ENCODE peak calls at places on chromosomes 3 and 15, in five cellular contexts. One of them, this sample, is unnamed.
A peak's percentile ranks its signal among the peaks of the same experiment; 100 is the strongest.

GRCh38 chr3:108089544-108089943 is 1.3 kb downstream of the CD47 start:
- DNase-seq in NT2/D1: no peak
- DNase-seq in psoas muscle: no peak
- DNase-seq in breast epithelium: no peak
- DNase-seq in heart right ventricle: no peak
- DNase-seq in this sample: no peak

GRCh38 chr3:65202395-65202794 is 514.6 kb upstream of the ADAMTS9 start:
- DNase-seq in NT2/D1: no peak
- DNase-seq in breast epithelium: no peak
- DNase-seq in psoas muscle: no peak
- DNase-seq in heart right ventricle: no peak
- DNase-seq in this sample: no peak

GRCh38 chr3:183310936-183311335 is 57.9 kb downstream of the B3GNT5 start:
- DNase-seq in heart right ventricle: no peak
- DNase-seq in breast epithelium: no peak
- DNase-seq in psoas muscle: no peak
- DNase-seq in NT2/D1: no peak
- DNase-seq in this sample: no peak

GRCh38 chr3:78659386-78659987 is 1108.3 kb downstream of the ROBO1 start:
- DNase-seq in psoas muscle: no peak
- DNase-seq in heart right ventricle: peak; percentile 28
- DNase-seq in NT2/D1: peak; percentile 22
- DNase-seq in breast epithelium: no peak
- DNase-seq in this sample: no peak

GRCh38 chr15:57696146-57696545 is 10.4 kb upstream of the POLR2M start:
- DNase-seq in heart right ventricle: no peak
- DNase-seq in breast epithelium: no peak
- DNase-seq in NT2/D1: no peak
- DNase-seq in psoas muscle: no peak
- DNase-seq in this sample: no peak

GRCh38 chr15:98775498-98776230 is 127.3 kb downstream of the IGF1R start:
- DNase-seq in heart right ventricle: no peak
- DNase-seq in NT2/D1: no peak
- DNase-seq in breast epithelium: no peak
- DNase-seq in psoas muscle: no peak
- DNase-seq in this sample: no peak

GRCh38 chr15:62711691-62712454 is 330.7 kb upstream of the TPM1 start:
- DNase-seq in psoas muscle: no peak
- DNase-seq in heart right ventricle: no peak
- DNase-seq in breast epithelium: no peak
- DNase-seq in NT2/D1: no peak
- DNase-seq in this sample: no peak

GRCh38 chr3:179852117-179852886 is 184.4 kb downstream of the PEX5L start:
- DNase-seq in psoas muscle: no peak
- DNase-seq in breast epithelium: no peak
- DNase-seq in heart right ventricle: no peak
- DNase-seq in NT2/D1: no peak
- DNase-seq in this sample: no peak

GRCh38 chr15:56918907-56919707 is 663 bp downstream of the TCF12 start:
- DNase-seq in breast epithelium: peak; percentile 34
- DNase-seq in psoas muscle: peak; percentile 81
- DNase-seq in heart right ventricle: peak; percentile 36
- DNase-seq in NT2/D1: peak; percentile 57
- DNase-seq in this sample: peak; percentile 74

GRCh38 chr15:59313703-59314332 is 58.9 kb downstream of the MYO1E start:
- DNase-seq in psoas muscle: peak; percentile 88
- DNase-seq in NT2/D1: no peak
- DNase-seq in heart right ventricle: peak; percentile 57
- DNase-seq in breast epithelium: peak; percentile 74
- DNase-seq in this sample: peak; percentile 87

GRCh38 chr3:31364711-31365110 is 168.0 kb upstream of the STT3B start:
- DNase-seq in breast epithelium: no peak
- DNase-seq in heart right ventricle: no peak
- DNase-seq in psoas muscle: no peak
- DNase-seq in NT2/D1: no peak
- DNase-seq in this sample: no peak

GRCh38 chr3:159829056-159829995 is 159.3 kb upstream of the IL12A start:
- DNase-seq in NT2/D1: no peak
- DNase-seq in breast epithelium: peak; percentile 89
- DNase-seq in heart right ventricle: no peak
- DNase-seq in psoas muscle: peak; percentile 70
- DNase-seq in this sample: no peak

GRCh38 chr3:61936344-61936937 is 375.1 kb downstream of the PTPRG start:
- DNase-seq in NT2/D1: peak; percentile 23
- DNase-seq in psoas muscle: no peak
- DNase-seq in heart right ventricle: no peak
- DNase-seq in breast epithelium: no peak
- DNase-seq in this sample: no peak

DNA sequence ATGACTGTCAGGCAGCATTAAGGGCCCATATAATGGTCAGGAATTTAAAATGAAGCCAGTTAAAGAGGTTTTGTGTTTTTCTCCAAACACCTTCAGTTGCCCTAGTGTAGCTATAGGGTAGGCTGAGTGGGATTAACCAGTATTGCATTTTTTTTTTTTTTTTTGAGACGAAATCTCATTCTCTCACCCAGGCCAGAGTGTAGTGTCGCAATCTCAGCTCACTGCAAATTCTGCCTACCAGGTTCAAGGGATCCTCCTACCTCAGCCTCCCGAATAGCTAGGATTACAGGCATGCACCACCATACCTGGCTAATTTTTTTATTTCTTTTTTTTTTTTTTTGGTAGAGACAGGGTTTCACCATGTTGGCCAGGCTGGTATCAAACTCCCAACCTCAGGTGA is 7.0 kb downstream of the CLASP2 start:
- DNase-seq in breast epithelium: no peak
- DNase-seq in NT2/D1: no peak
- DNase-seq in heart right ventricle: no peak
- DNase-seq in psoas muscle: no peak
- DNase-seq in this sample: no peak
- H3K4me1 ChIP-seq in breast epithelium: no peaks in the 10 kb centered on the region
- H3K4me1 ChIP-seq in NT2/D1: no peaks in the 10 kb centered on the region
- H3K4me1 ChIP-seq in heart right ventricle: peaks cover 5% of the 10 kb centered on the region
- H3K4me1 ChIP-seq in psoas muscle: peaks cover 4% of the 10 kb centered on the region
- H3K4me1 ChIP-seq in this sample: no peaks in the 10 kb centered on the region

DNA sequence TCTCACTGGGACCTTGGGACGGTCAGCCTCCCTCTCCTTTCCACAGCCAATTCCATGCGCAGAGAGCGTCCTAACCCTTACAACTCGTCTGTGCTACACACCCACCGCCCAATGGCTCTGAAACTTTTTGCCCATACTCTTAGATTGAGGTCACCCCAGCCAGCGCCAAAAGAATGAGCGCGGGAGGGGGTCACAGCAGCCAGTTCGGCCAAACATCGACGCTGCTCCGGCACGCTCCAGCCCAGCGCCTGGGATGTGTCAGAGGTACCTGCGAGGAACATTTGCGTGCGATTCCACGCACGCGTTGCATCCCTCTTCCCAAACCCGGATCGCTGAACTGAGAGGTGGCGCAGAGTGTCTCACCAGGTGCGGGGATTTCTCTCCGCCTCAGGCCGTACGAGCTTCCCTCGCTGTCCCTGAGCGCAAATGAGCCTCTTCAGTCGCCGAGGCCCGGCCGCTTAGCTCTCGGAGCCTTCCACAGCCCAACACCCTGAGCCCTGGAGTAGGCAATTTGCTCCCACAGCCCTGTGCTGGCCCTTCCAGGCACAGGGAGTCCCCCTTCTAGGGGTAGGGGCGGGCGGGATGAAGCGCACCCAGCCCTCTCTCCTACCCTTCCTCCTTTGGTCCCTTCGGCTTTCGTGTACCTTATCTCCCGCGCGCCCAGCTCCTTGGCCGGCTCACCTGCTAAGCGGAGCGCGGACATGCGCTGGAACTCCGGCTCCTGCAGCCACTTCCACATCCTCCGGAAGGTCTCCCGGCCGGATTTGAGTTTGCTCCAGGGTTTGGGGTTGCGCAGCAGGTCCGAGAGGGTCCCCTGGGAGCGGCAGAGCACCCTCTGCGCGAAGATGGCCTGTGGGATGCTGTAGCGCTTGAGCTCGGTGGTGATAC is 1.8 kb downstream of the ONECUT1 start:
- DNase-seq in NT2/D1: no peak
- DNase-seq in heart right ventricle: no peak
- DNase-seq in psoas muscle: no peak
- DNase-seq in breast epithelium: no peak
- DNase-seq in this sample: no peak
- H3K4me1 ChIP-seq in NT2/D1: peaks cover 5% of the 10 kb centered on the region
- H3K4me1 ChIP-seq in heart right ventricle: peaks cover 69% of the 10 kb centered on the region
- H3K4me1 ChIP-seq in psoas muscle: peaks cover 37% of the 10 kb centered on the region
- H3K4me1 ChIP-seq in breast epithelium: peaks cover 8% of the 10 kb centered on the region
- H3K4me1 ChIP-seq in this sample: peaks cover 36% of the 10 kb centered on the region

DNA sequence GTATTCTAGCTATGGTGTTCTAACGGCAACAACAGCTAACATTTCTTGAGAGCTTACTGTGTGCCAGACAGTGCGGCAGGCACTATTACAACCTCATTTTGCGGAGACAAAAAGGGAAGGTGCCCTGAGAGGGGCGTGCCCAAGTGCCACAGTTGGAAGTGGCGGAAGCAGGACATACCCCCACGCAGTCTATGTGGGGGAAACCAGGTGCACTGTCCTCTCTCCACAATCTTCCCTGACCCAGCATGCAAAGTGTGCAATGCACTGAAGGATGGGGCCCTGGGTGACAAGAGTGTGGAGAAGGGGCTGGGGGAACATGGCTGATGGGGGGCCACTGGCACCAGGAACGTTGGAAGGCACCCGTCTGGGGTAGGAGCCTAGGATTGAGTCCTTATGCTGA is 8.6 kb downstream of the ANP32A start:
- DNase-seq in heart right ventricle: no peak
- DNase-seq in breast epithelium: peak; percentile 15
- DNase-seq in psoas muscle: no peak
- DNase-seq in NT2/D1: no peak
- DNase-seq in this sample: no peak
- H3K4me1 ChIP-seq in heart right ventricle: peaks cover 100% of the 10 kb centered on the region
- H3K4me1 ChIP-seq in breast epithelium: peaks cover 18% of the 10 kb centered on the region
- H3K4me1 ChIP-seq in psoas muscle: peaks cover 77% of the 10 kb centered on the region
- H3K4me1 ChIP-seq in NT2/D1: peaks cover 13% of the 10 kb centered on the region
- H3K4me1 ChIP-seq in this sample: no peaks in the 10 kb centered on the region

DNA sequence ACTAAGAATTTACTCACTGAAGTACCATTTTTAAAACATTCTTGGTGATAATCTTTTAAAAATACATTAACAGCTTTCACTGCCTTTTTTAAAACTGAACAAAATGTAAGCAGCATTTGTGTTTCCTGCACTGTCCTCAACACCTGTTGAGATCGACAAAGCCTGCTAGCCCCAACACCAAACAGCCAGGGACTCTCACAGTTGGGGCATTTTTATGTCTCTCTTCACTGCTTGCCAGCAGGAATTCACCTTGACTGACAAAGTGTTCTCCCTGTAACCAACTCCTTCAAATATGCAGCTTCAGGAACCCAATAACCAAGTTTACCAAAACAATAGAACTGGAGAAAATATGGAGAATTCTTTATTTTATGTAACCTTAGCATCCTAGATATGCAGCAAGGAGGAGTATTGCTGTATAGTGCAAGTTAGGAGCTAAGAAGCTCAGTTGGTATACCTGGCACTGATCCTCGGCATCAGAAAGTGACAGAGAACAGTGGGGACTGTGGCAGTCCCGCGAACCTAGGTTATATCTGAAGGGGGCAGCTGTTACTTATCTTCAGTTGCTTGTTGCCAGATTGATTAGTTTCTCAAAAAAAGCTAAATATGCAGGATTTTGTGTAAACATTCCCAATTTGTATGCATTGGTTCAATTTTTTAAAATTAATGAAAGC is 223.6 kb downstream of the CDIN1 start:
- DNase-seq in heart right ventricle: no peak
- DNase-seq in NT2/D1: peak; percentile 2
- DNase-seq in psoas muscle: no peak
- DNase-seq in breast epithelium: no peak
- DNase-seq in this sample: no peak
- H3K4me1 ChIP-seq in heart right ventricle: peaks cover 8% of the 10 kb centered on the region
- H3K4me1 ChIP-seq in NT2/D1: no peaks in the 10 kb centered on the region
- H3K4me1 ChIP-seq in psoas muscle: no peaks in the 10 kb centered on the region
- H3K4me1 ChIP-seq in breast epithelium: no peaks in the 10 kb centered on the region
- H3K4me1 ChIP-seq in this sample: peaks cover 10% of the 10 kb centered on the region

GRCh38 chr3:128598884-128599664 is 51.5 kb downstream of the RPN1 start:
- DNase-seq in NT2/D1: no peak
- DNase-seq in heart right ventricle: no peak
- DNase-seq in breast epithelium: no peak
- DNase-seq in psoas muscle: no peak
- DNase-seq in this sample: no peak
- H3K4me1 ChIP-seq in NT2/D1: peaks cover 17% of the 10 kb centered on the region
- H3K4me1 ChIP-seq in heart right ventricle: no peaks in the 10 kb centered on the region
- H3K4me1 ChIP-seq in breast epithelium: no peaks in the 10 kb centered on the region
- H3K4me1 ChIP-seq in psoas muscle: no peaks in the 10 kb centered on the region
- H3K4me1 ChIP-seq in this sample: no peaks in the 10 kb centered on the region

GRCh38 chr3:149367021-149367840 is 10.2 kb downstream of the TM4SF1 start:
- DNase-seq in NT2/D1: no peak
- DNase-seq in heart right ventricle: no peak
- DNase-seq in psoas muscle: no peak
- DNase-seq in breast epithelium: no peak
- DNase-seq in this sample: no peak
- H3K4me1 ChIP-seq in NT2/D1: no peaks in the 10 kb centered on the region
- H3K4me1 ChIP-seq in heart right ventricle: peaks cover 29% of the 10 kb centered on the region
- H3K4me1 ChIP-seq in psoas muscle: peaks cover 15% of the 10 kb centered on the region
- H3K4me1 ChIP-seq in breast epithelium: peaks cover 12% of the 10 kb centered on the region
- H3K4me1 ChIP-seq in this sample: no peaks in the 10 kb centered on the region

DNA sequence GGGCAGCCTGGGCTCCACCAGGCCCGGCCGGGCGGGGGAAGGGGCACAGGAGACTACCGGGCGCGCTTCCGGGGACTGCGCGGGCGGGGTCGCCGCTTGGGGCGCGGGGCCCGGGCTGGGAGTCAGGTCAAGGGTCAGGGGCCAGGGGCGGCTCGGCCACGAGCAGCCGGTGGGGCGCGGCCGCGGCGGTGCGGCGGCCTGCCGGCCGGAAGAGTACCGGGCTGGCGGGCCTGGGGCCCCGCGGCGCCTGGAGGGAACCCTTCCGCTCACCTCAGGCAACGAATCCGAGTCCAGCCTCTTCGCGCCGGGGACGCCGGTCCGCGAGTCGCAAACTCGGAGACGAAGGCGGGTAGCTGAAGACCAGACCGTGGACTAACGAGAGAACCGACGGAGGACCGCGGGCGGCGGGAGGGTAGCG is 217 bp downstream of the RHOA start:
- DNase-seq in heart right ventricle: peak; percentile 51
- DNase-seq in psoas muscle: peak; percentile 78
- DNase-seq in breast epithelium: peak; percentile 47
- DNase-seq in NT2/D1: no peak
- DNase-seq in this sample: peak; percentile 85
- H3K4me1 ChIP-seq in heart right ventricle: peaks cover 71% of the 10 kb centered on the region
- H3K4me1 ChIP-seq in psoas muscle: peaks cover 47% of the 10 kb centered on the region
- H3K4me1 ChIP-seq in breast epithelium: peaks cover 21% of the 10 kb centered on the region
- H3K4me1 ChIP-seq in NT2/D1: peaks cover 3% of the 10 kb centered on the region
- H3K4me1 ChIP-seq in this sample: peaks cover 44% of the 10 kb centered on the region

This sample was measured in ascending aorta.